ENCODE peak calls at places on chromosomes 6 and 20, in seven cellular contexts. N is lower lobe of right lung, F is upper lobe of right lung, E is neuronal stem cell, W is mesenchymal stem cell, R is NT2/D1, Q is Caco-2. A is an unnamed sample.

GRCh38 chr6:81865712-81866111 is 113.2 kb upstream of the TENT5A start:
- DNase-seq in W (peak; percentile 88), R (no peak), Q (no peak), F (no peak), N (no peak), E (no peak), A (no peak)

GRCh38 chr6:41462980-41463930 is 82.9 kb upstream of the FOXP4 start:
- DNase-seq in R (no peak), Q (peak; percentile 84), N (peak; percentile 83), W (peak; percentile 72), E (no peak), F (peak; percentile 88), A (peak; percentile 16)

GRCh38 chr6:9250852-9251251 is 815.5 kb upstream of the SLC35B3 start:
- DNase-seq in R (peak; percentile 33), F (no peak), N (no peak), E (peak; percentile 59), Q (peak; percentile 75), W (peak; percentile 38), A (peak; percentile 32)

GRCh38 chr6:12175626-12176025 is 114.5 kb upstream of the EDN1 start:
- DNase-seq in F (no peak), R (no peak), E (no peak), N (no peak), W (no peak), Q (no peak), A (no peak)

GRCh38 chr20:46973801-46974200 is 79.2 kb downstream of the EYA2 start:
- DNase-seq in N (no peak), Q (no peak), W (no peak), F (no peak), E (no peak), R (no peak), A (no peak)

GRCh38 chr6:78598966-78599365 is 268.4 kb upstream of the IRAK1BP1 start:
- DNase-seq in E (no peak), W (peak; percentile 76), R (no peak), F (no peak), N (no peak), Q (no peak), A (no peak)

GRCh38 chr20:10578607-10579006 is 95.2 kb downstream of the JAG1 start:
- DNase-seq in Q (no peak), F (no peak), N (no peak), R (no peak), W (peak; percentile 73), E (no peak), A (no peak)

GRCh38 chr6:147903931-147904330 is 395.4 kb downstream of the SAMD5 start:
- DNase-seq in F (no peak), N (no peak), Q (no peak), R (no peak), W (no peak), E (no peak), A (no peak)

GRCh38 chr6:101178748-101179147 is 214.8 kb upstream of the GRIK2 start:
- DNase-seq in W (peak; percentile 33), E (no peak), N (no peak), R (no peak), F (no peak), Q (no peak), A (no peak)

GRCh38 chr6:119227377-119227776 is 122.2 kb downstream of the MAN1A1 start:
- DNase-seq in F (no peak), W (no peak), R (no peak), Q (no peak), E (no peak), N (no peak), A (no peak)

GRCh38 chr6:12012566-12013367 is 655 bp downstream of the HIVEP1 start:
- DNase-seq in W (peak; percentile 97), R (peak; percentile 57), Q (peak; percentile 67), E (peak; percentile 82), F (peak; percentile 84), N (peak; percentile 74), A (peak; percentile 83)

GRCh38 chr6:159090530-159091306 is 45.9 kb upstream of the TAGAP start:
- DNase-seq in W (no peak), E (no peak), R (no peak), N (no peak), F (no peak), Q (no peak), A (no peak)

GRCh38 chr20:52094693-52095092 is 96.9 kb downstream of the ZFP64 start:
- DNase-seq in R (no peak), N (no peak), F (no peak), W (no peak), E (no peak), Q (no peak), A (no peak)

GRCh38 chr6:143664171-143664570 is 13.6 kb upstream of the PHACTR2 start:
- DNase-seq in N (no peak), W (no peak), R (no peak), Q (no peak), E (no peak), F (no peak), A (no peak)

GRCh38 chr6:142850653-142851434 is 94.1 kb downstream of the HIVEP2 start:
- DNase-seq in R (no peak), W (peak; percentile 65), N (no peak), F (no peak), Q (no peak), E (no peak), A (no peak)

GRCh38 chr6:3913077-3913957 is 64.1 kb downstream of the FAM50B start:
- DNase-seq in E (no peak), W (peak; percentile 80), Q (peak; percentile 73), R (no peak), N (no peak), F (no peak), A (peak; percentile 57)

GRCh38 chr20:43955244-43956191 is 40.9 kb downstream of the TOX2 start:
- DNase-seq in E (no peak), N (no peak), F (no peak), Q (no peak), W (peak; percentile 89), R (peak; percentile 36), A (no peak)

GRCh38 chr20:17916365-17916996 is 52.1 kb downstream of the SNX5 start:
- DNase-seq in E (no peak), Q (no peak), N (no peak), F (no peak), W (no peak), R (no peak), A (no peak)

DNA sequence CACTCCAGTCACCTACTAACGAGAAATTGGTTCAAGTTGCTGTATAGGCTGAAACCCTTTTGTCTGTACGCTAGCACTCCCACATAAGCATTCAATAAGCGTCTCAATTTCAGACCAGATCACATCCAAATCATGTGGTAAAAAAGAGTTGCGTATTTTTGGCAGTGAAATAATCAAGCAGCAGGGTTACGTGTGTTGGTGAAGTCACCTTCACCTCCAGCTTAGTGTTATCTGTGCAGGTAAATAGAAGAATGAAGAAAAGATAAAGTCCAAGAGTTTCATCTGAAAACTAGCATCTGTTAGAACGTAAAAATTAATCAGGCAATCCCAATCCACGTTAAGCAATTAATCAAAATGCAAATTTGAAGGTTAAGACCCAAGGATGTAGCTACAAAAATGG is 11.3 kb downstream of the SSR1 start:
- DNase-seq in W (no peak), E (no peak), R (no peak), F (no peak), Q (no peak), N (no peak), A (no peak)
- H3K36me3 ChIP-seq in W (peaks cover 35% of the 10 kb centered on the region), E (peaks cover 20% of the 10 kb centered on the region), R (peaks cover 82% of the 10 kb centered on the region), F (peaks cover 97% of the 10 kb centered on the region), Q (peaks cover 4% of the 10 kb centered on the region), N (peaks cover 99% of the 10 kb centered on the region), A (peaks cover 88% of the 10 kb centered on the region)

GRCh38 chr6:111689946-111690345 is 84.3 kb upstream of the TRAF3IP2 start:
- DNase-seq in Q (no peak), N (no peak), F (no peak), W (no peak), E (no peak), R (no peak), A (no peak)
- H3K36me3 ChIP-seq in Q (no peaks in the 10 kb centered on the region), N (peaks cover 59% of the 10 kb centered on the region), F (peaks cover 30% of the 10 kb centered on the region), W (peaks cover 36% of the 10 kb centered on the region), E (peaks cover 36% of the 10 kb centered on the region), R (peaks cover 35% of the 10 kb centered on the region), A (peaks cover 6% of the 10 kb centered on the region)

GRCh38 chr6:75676377-75676776 is 72.7 kb upstream of the MYO6 start:
- DNase-seq in E (no peak), R (no peak), F (no peak), W (no peak), Q (no peak), N (no peak), A (no peak)
- H3K36me3 ChIP-seq in E (peaks cover 19% of the 10 kb centered on the region), R (peaks cover 61% of the 10 kb centered on the region), F (peaks cover 85% of the 10 kb centered on the region), W (peaks cover 15% of the 10 kb centered on the region), Q (no peaks in the 10 kb centered on the region), N (peaks cover 91% of the 10 kb centered on the region), A (peaks cover 50% of the 10 kb centered on the region)

DNA sequence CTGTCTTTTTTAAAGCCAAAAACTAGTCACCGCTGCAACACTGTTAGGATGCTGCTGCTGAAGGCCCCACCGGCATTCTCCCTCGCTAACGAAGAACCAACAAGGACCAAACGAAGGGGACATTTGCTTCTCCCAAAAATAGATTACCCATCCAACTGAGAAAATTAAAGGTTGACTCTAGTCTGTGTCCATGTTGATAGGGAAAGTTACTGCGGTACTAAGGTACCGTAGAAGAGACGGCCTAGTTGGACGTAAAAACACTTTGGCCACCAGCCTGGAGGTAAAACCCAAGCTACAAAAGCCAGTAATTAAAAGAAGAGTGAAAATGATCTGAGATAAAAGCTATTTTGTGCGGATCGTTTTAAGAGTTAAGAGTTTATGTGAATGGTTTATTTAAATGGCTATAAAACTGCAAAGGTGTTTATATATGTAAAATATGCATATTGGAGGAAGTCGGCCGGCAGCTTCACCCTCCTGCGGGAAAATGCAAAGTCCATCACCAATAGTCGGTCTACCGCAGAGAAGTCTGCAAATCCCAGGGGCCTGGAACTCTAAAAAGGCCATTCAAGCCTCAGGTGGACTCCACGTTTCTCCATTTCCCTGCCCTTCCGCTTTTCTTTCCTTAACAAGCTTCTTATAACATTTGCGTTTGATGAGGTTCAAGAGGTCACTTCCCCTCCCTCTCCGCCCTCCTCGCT is 11.7 kb upstream of the FOXF2 start:
- DNase-seq in F (no peak), W (no peak), N (no peak), Q (no peak), E (peak; percentile 51), R (no peak), A (no peak)
- H3K36me3 ChIP-seq in F (no peaks in the 10 kb centered on the region), W (no peaks in the 10 kb centered on the region), N (no peaks in the 10 kb centered on the region), Q (no peaks in the 10 kb centered on the region), E (no peaks in the 10 kb centered on the region), R (no peaks in the 10 kb centered on the region), A (no peaks in the 10 kb centered on the region)

DNA sequence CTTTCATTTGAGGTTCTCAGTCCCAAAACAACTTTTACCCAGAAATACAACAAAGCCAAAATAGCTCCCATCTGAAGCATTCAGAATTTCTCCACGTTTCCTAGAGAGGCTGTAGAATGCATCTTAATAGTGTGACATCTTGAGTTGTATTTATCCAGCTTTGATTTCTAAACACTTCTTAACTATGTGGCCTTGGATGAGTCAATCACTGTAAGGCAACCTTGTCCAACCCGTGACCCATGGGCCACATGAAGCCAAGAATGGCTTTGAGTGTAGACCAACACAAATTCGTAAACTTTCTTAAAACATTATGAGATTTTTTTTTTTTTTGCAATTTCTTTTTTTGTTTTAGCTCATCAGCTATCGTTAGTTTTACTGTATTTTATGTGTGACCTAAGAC is 108.1 kb downstream of the RALGAPA2 start:
- DNase-seq in Q (no peak), W (no peak), E (no peak), N (no peak), F (no peak), R (no peak), A (no peak)
- H3K36me3 ChIP-seq in Q (no peaks in the 10 kb centered on the region), W (no peaks in the 10 kb centered on the region), E (peaks cover 3% of the 10 kb centered on the region), N (peaks cover 87% of the 10 kb centered on the region), F (peaks cover 47% of the 10 kb centered on the region), R (no peaks in the 10 kb centered on the region), A (no peaks in the 10 kb centered on the region)